ENCODE peak calls at places on chromosomes 4 and X, in ten cellular contexts. U is iris pigment epithelial cell; R is activated CD4-positive, alpha-beta T cell treated with anti-CD3 and anti-CD28 coated beads, Interleukin-2, amount 50 U/mL, for 1 hour; T is lung; S is sciatic nerve; X is neural crest cell; Z is trophoblast cell; I is nephron progenitor cell; B is Kasumi-1; M is cardiac muscle cell. Q is an unnamed sample.

GRCh38 chr4:88104902-88105610 is 53.4 kb downstream of the ABCG2 start:
- DNase-seq in U (peak), R (no peak), T (no peak), S (no peak), X (no peak), Z (no peak), I (no peak), B (no peak), M (no peak), Q (no peak)

GRCh38 chr4:139675651-139676050 is 10.0 kb downstream of the MGST2 start:
- DNase-seq in U (no peak), R (no peak), T (no peak), S (no peak), X (no peak), Z (peak), I (no peak), B (no peak), M (no peak), Q (no peak)

GRCh38 chr4:174418640-174419039 is 103.6 kb downstream of the HPGD start:
- DNase-seq in U (no peak), R (no peak), T (no peak), S (no peak), X (no peak), Z (no peak), I (no peak), B (no peak), M (no peak), Q (no peak)

GRCh38 chr4:128663325-128663724 is 146.2 kb upstream of the JADE1 start:
- DNase-seq in U (no peak), R (no peak), T (no peak), S (no peak), X (no peak), Z (no peak), I (no peak), B (no peak), M (no peak), Q (peak)

GRCh38 chr4:183291070-183291469 is 29.0 kb downstream of the CLDN22 start:
- DNase-seq in U (no peak), R (no peak), T (no peak), S (no peak), X (no peak), Z (no peak), I (no peak), B (no peak), M (no peak), Q (no peak)

GRCh38 chrX:20267924-20268701 is 1.4 kb upstream of the RPS6KA3 start:
- DNase-seq in U (peak), R (peak), T (peak), S (peak), X (peak), Z (peak), I (peak), B (no peak), M (peak), Q (peak)

GRCh38 chr4:177640864-177641263 is 198.6 kb upstream of the AGA start:
- DNase-seq in U (no peak), R (no peak), T (no peak), S (no peak), X (no peak), Z (no peak), I (no peak), B (no peak), M (no peak), Q (no peak)

GRCh38 chr4:26491449-26492170 is 1.3 kb upstream of the CCKAR start:
- DNase-seq in U (no peak), R (no peak), T (no peak), S (no peak), X (no peak), Z (no peak), I (no peak), B (no peak), M (no peak), Q (no peak)

GRCh38 chr4:71396382-71396781 is 57.6 kb downstream of the SLC4A4 start:
- DNase-seq in U (peak), R (no peak), T (no peak), S (no peak), X (no peak), Z (no peak), I (no peak), B (no peak), M (no peak), Q (no peak)

GRCh38 chr4:7226993-7227392 is 34.7 kb downstream of the SORCS2 start:
- DNase-seq in U (no peak), R (no peak), T (peak), S (no peak), X (no peak), Z (no peak), I (no peak), B (no peak), M (no peak), Q (no peak)

GRCh38 chr4:118154643-118155042 is 120.4 kb downstream of the NDST3 start:
- DNase-seq in U (peak), R (no peak), T (no peak), S (no peak), X (no peak), Z (no peak), I (no peak), B (no peak), M (no peak), Q (no peak)

GRCh38 chrX:68983004-68983857 is 154.4 kb downstream of the EFNB1 start:
- DNase-seq in U (no peak), R (no peak), T (no peak), S (no peak), X (no peak), Z (no peak), I (no peak), B (no peak), M (no peak), Q (no peak)

GRCh38 chr4:46676364-46676763 is 232.7 kb downstream of the COX7B2 start:
- DNase-seq in U (no peak), R (no peak), T (no peak), S (no peak), X (no peak), Z (no peak), I (no peak), B (no peak), M (no peak), Q (no peak)

GRCh38 chr4:87030606-87031441 is 96.0 kb downstream of the AFF1 start:
- DNase-seq in U (peak), R (no peak), T (no peak), S (no peak), X (no peak), Z (no peak), I (peak), B (no peak), M (peak), Q (no peak)

GRCh38 chr4:62771656-62772557 is 1571.8 kb downstream of the ADGRL3 start:
- DNase-seq in U (no peak), R (no peak), T (no peak), S (no peak), X (no peak), Z (no peak), I (no peak), B (no peak), M (peak), Q (no peak)

GRCh38 chr4:46993075-46994006 is at the start of gene GABRA4:
- DNase-seq in U (no peak), R (no peak), T (no peak), S (no peak), X (peak), Z (no peak), I (peak), B (no peak), M (peak), Q (no peak)

GRCh38 chrX:85244411-85245210 is 820 bp downstream of the ZNF711 start:
- DNase-seq in U (peak), R (no peak), T (no peak), S (no peak), X (peak), Z (no peak), I (peak), B (peak), M (peak), Q (peak)

GRCh38 chr4:2303686-2304320 is 41.9 kb upstream of the MXD4 start:
- DNase-seq in U (no peak), R (no peak), T (no peak), S (peak), X (no peak), Z (no peak), I (no peak), B (no peak), M (no peak), Q (no peak)

GRCh38 chr4:69321153-69321729 is 41.0 kb downstream of the UGT2B28 start:
- DNase-seq in U (no peak), R (no peak), T (no peak), S (no peak), X (no peak), Z (no peak), I (no peak), B (no peak), M (no peak), Q (no peak)

Q was measured in CD4-positive, alpha-beta memory T cell.